ENCODE peak calls at places on chromosomes 13 and 19, in eight cellular contexts. J is glutamatergic neuron, Q is mesothelial cell of epicardium, X is body of pancreas, O is fibroblast of pulmonary artery, M is AG09319, P is cardiac muscle cell, V is mucosa of descending colon. D is an unnamed sample.

GRCh38 chr19:19366691-19367396 is 38.6 kb upstream of the GATAD2A start:
- DNase-seq in J (peak; percentile 60), Q (peak; percentile 73), X (peak; percentile 82), O (peak; percentile 71), M (no peak), P (peak; percentile 79), V (peak; percentile 83), D (peak; percentile 19)

GRCh38 chr13:23427342-23428182 is 5.9 kb downstream of the SACS start:
- DNase-seq in J (no peak), Q (no peak), X (peak; percentile 75), O (peak; percentile 94), M (peak; percentile 59), P (peak; percentile 85), V (no peak), D (peak; percentile 67)

GRCh38 chr19:37332839-37333238 is 38.1 kb upstream of the ZNF527 start:
- DNase-seq in J (no peak), Q (no peak), X (no peak), O (no peak), M (no peak), P (no peak), V (no peak), D (no peak)

GRCh38 chr13:34048652-34049051 is 230.7 kb downstream of the RFC3 start:
- DNase-seq in J (no peak), Q (no peak), X (no peak), O (no peak), M (no peak), P (no peak), V (no peak), D (no peak)

GRCh38 chr19:34381399-34382251 is 16.6 kb downstream of the GPI start:
- DNase-seq in J (no peak), Q (no peak), X (no peak), O (no peak), M (no peak), P (no peak), V (no peak), D (no peak)

GRCh38 chr19:46659151-46660007 is 1.6 kb downstream of the DACT3 start:
- DNase-seq in J (peak; percentile 70), Q (peak; percentile 68), X (no peak), O (peak; percentile 17), M (no peak), P (peak; percentile 50), V (peak; percentile 40), D (no peak)

GRCh38 chr19:34215666-34216038 is 38.7 kb upstream of the GARRE1 start:
- DNase-seq in J (no peak), Q (no peak), X (no peak), O (no peak), M (no peak), P (no peak), V (no peak), D (no peak)

GRCh38 chr19:6100284-6100915 is 9.9 kb downstream of the RFX2 start:
- DNase-seq in J (no peak), Q (no peak), X (peak; percentile 42), O (no peak), M (no peak), P (no peak), V (no peak), D (no peak)

GRCh38 chr13:82214341-82214740 is 1667.9 kb downstream of the SLITRK1 start:
- DNase-seq in J (no peak), Q (no peak), X (no peak), O (no peak), M (no peak), P (no peak), V (no peak), D (no peak)

GRCh38 chr19:45498411-45499195 is at the start of gene PPM1N:
- DNase-seq in J (peak; percentile 48), Q (peak; percentile 44), X (no peak), O (no peak), M (no peak), P (peak; percentile 34), V (no peak), D (no peak)

GRCh38 chr19:43651758-43652545 is 12.3 kb upstream of the CADM4 start:
- DNase-seq in J (peak; percentile 73), Q (peak; percentile 57), X (peak; percentile 73), O (peak; percentile 77), M (no peak), P (peak; percentile 75), V (peak; percentile 76), D (peak; percentile 47)

GRCh38 chr13:26227396-26227971 is 5.4 kb upstream of the RNF6 start:
- DNase-seq in J (no peak), Q (no peak), X (no peak), O (no peak), M (no peak), P (no peak), V (no peak), D (no peak)

GRCh38 chr19:51096473-51097165 is 11.6 kb downstream of the CTU1 start:
- DNase-seq in J (no peak), Q (no peak), X (peak; percentile 28), O (peak; percentile 10), M (no peak), P (no peak), V (no peak), D (no peak)

GRCh38 chr13:51618626-51619025 is 34.4 kb downstream of the WDFY2 start:
- DNase-seq in J (no peak), Q (no peak), X (no peak), O (peak; percentile 54), M (no peak), P (peak; percentile 59), V (no peak), D (no peak)

GRCh38 chr19:4519521-4520277 is 1.4 kb upstream of the PLIN4 start:
- DNase-seq in J (no peak), Q (no peak), X (no peak), O (peak; percentile 19), M (no peak), P (peak; percentile 46), V (no peak), D (no peak)

GRCh38 chr13:30395192-30396158 is 26.8 kb upstream of the UBE2L5 start:
- DNase-seq in J (peak; percentile 56), Q (no peak), X (peak; percentile 98), O (peak; percentile 97), M (peak; percentile 92), P (peak; percentile 98), V (peak; percentile 98), D (peak; percentile 55)

GRCh38 chr13:30398601-30399072 is 23.7 kb upstream of the UBE2L5 start:
- DNase-seq in J (no peak), Q (no peak), X (no peak), O (peak; percentile 21), M (no peak), P (peak; percentile 38), V (peak; percentile 38), D (no peak)

GRCh38 chr13:30400376-30400775 is 21.9 kb upstream of the UBE2L5 start:
- DNase-seq in J (no peak), Q (no peak), X (no peak), O (no peak), M (no peak), P (no peak), V (no peak), D (no peak)

GRCh38 chr13:30394798-30395191 is 27.5 kb upstream of the UBE2L5 start:
- DNase-seq in J (no peak), Q (no peak), X (no peak), O (no peak), M (no peak), P (no peak), V (no peak), D (no peak)

GRCh38 chr13:30396434-30397075 is 25.7 kb upstream of the UBE2L5 start:
- DNase-seq in J (no peak), Q (no peak), X (no peak), O (peak; percentile 49), M (no peak), P (peak; percentile 36), V (no peak), D (no peak)
- TF ChIP-seq CTCF in J (no peak), Q (no peak), X (no peak), O (no peak), M (no peak), P (no peak), V (no peak), D (no peak)

DNA sequence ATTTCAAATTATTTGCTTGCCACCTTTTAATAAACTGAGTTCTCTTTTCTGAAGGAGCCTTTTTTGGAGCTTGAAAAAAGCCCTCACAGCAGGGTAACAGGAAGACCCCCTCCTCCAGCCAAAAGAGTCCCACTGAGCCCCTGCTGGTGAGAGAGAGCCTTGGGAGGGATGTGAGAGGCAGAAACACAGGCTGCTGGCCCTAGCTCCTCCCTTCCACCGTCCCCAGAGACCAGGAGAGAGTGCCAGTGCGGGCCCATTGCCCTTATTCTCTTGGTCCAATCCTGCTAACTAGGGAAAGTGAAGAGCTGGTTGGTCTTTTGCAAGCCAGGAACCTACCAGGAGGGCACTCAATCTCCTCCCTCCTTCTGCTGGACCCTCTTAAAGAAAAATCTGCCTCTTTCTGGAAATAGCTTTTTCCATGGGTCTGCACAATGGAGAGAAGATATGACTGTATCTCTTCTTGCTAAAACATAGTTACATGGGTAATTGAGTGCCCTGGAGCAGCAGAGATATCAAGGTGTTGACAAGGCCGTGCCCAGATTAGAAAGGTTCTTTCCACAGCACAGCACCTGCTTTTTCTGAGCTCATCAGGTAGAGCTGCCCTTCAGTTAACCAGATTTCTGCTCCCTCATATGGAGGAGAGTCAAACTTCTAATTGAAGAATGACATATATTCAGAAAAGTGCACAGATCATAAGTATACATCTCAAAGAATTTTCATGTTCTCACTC is 113.9 kb downstream of the LRCH1 start:
- DNase-seq in J (peak; percentile 49), Q (no peak), X (no peak), O (no peak), M (no peak), P (no peak), V (no peak), D (no peak)
- TF ChIP-seq CTCF in J (no peak), Q (no peak), X (no peak), O (no peak), M (no peak), P (peak; percentile 4), V (no peak), D (no peak)

GRCh38 chr19:40286235-40286530 is 1.0 kb upstream of the AKT2 start:
- DNase-seq in J (no peak), Q (no peak), X (no peak), O (no peak), M (no peak), P (no peak), V (no peak), D (no peak)

GRCh38 chr19:40285353-40286234 is 449 bp upstream of the AKT2 start:
- DNase-seq in J (peak; percentile 98), Q (peak; percentile 97), X (peak; percentile 100), O (peak; percentile 100), M (peak; percentile 99), P (peak; percentile 100), V (peak; percentile 97), D (peak; percentile 99)

GRCh38 chr19:40284251-40284500 is 969 bp downstream of the AKT2 start:
- DNase-seq in J (no peak), Q (no peak), X (no peak), O (no peak), M (no peak), P (no peak), V (no peak), D (no peak)

GRCh38 chr19:40283414-40284250 is 1.5 kb downstream of the AKT2 start:
- DNase-seq in J (peak; percentile 62), Q (no peak), X (peak; percentile 80), O (peak; percentile 18), M (no peak), P (no peak), V (peak; percentile 13), D (no peak)

GRCh38 chr19:40284501-40285352 is at the start of gene AKT2:
- DNase-seq in J (peak; percentile 87), Q (peak; percentile 88), X (peak; percentile 12), O (peak; percentile 51), M (no peak), P (peak; percentile 66), V (no peak), D (no peak)
- TF ChIP-seq CTCF in J (peak; percentile 51), Q (no peak), X (no peak), O (no peak), M (no peak), P (no peak), V (no peak), D (no peak)

GRCh38 chr19:28889941-28890645 is 322.9 kb downstream of the UQCRFS1 start:
- DNase-seq in J (no peak), Q (no peak), X (no peak), O (no peak), M (no peak), P (no peak), V (no peak), D (no peak)
- TF ChIP-seq CTCF in J (no peak), Q (no peak), X (no peak), O (no peak), M (no peak), P (no peak), V (no peak), D (no peak)

D was measured in astrocyte of the cerebellum.